ENCODE peak calls at places on chromosomes 16 and 17, in seven cellular contexts. Q, U, V, A, K, D and P are unnamed samples.

GRCh38 chr16:15993946-15994665 is 44.7 kb downstream of the ABCC1 start:
- DNase-seq in Q (no peak), U (no peak), V (no peak), A (no peak), K (no peak), D (no peak), P (no peak)

GRCh38 chr17:78736526-78737079 is 45.5 kb downstream of the CYTH1 start:
- DNase-seq in Q (peak), U (peak), V (no peak), A (peak), K (no peak), D (peak), P (peak)

GRCh38 chr16:72995151-72995881 is 52.6 kb downstream of the ZFHX3 start:
- DNase-seq in Q (no peak), U (peak), V (no peak), A (no peak), K (no peak), D (no peak), P (peak)

GRCh38 chr16:89953671-89954406 is 5.3 kb downstream of the DEF8 start:
- DNase-seq in Q (no peak), U (no peak), V (no peak), A (no peak), K (no peak), D (no peak), P (no peak)

GRCh38 chr17:52157603-52158449 is 688 bp downstream of the CA10 start:
- DNase-seq in Q (no peak), U (peak), V (no peak), A (no peak), K (no peak), D (no peak), P (no peak)

GRCh38 chr16:19410435-19411153 is 7.1 kb upstream of the TMC5 start:
- DNase-seq in Q (no peak), U (peak), V (no peak), A (no peak), K (no peak), D (no peak), P (no peak)

GRCh38 chr17:49029841-49030240 is 32.7 kb downstream of the IGF2BP1 start:
- DNase-seq in Q (no peak), U (no peak), V (no peak), A (no peak), K (no peak), D (no peak), P (no peak)

GRCh38 chr17:17587614-17588336 is 3.7 kb downstream of the PEMT start:
- DNase-seq in Q (no peak), U (no peak), V (no peak), A (peak), K (no peak), D (no peak), P (no peak)

GRCh38 chr17:49979748-49980479 is 10.9 kb downstream of the DLX4 start:
- DNase-seq in Q (no peak), U (no peak), V (no peak), A (no peak), K (no peak), D (no peak), P (no peak)

GRCh38 chr16:51392651-51393187 is 241.6 kb upstream of the SALL1 start:
- DNase-seq in Q (no peak), U (no peak), V (no peak), A (no peak), K (no peak), D (no peak), P (no peak)

GRCh38 chr16:58085584-58086251 is 43.5 kb downstream of the CFAP20 start:
- DNase-seq in Q (no peak), U (no peak), V (no peak), A (no peak), K (no peak), D (no peak), P (no peak)

GRCh38 chr16:49586466-49586865 is 212.9 kb downstream of the C16orf78 start:
- DNase-seq in Q (no peak), U (no peak), V (no peak), A (no peak), K (no peak), D (no peak), P (no peak)

GRCh38 chr16:29804455-29805231 is 1.7 kb upstream of the MAZ start:
- DNase-seq in Q (peak), U (peak), V (no peak), A (peak), K (no peak), D (no peak), P (no peak)

GRCh38 chr16:30112197-30113030 is 923 bp downstream of the GDPD3 start:
- DNase-seq in Q (peak), U (peak), V (no peak), A (peak), K (no peak), D (peak), P (peak)

GRCh38 chr17:69445132-69445531 is 30.6 kb downstream of the MAP2K6 start:
- DNase-seq in Q (no peak), U (no peak), V (no peak), A (no peak), K (no peak), D (no peak), P (no peak)

GRCh38 chr16:2156025-2156848 is 655 bp downstream of the TRAF7 start:
- DNase-seq in Q (peak), U (no peak), V (no peak), A (no peak), K (no peak), D (no peak), P (peak)

GRCh38 chr17:72122668-72123495 is 2.1 kb downstream of the SOX9 start:
- DNase-seq in Q (no peak), U (peak), V (no peak), A (no peak), K (no peak), D (no peak), P (no peak)

GRCh38 chr16:66416981-66417700 is 10.0 kb upstream of the BEAN1 start:
- DNase-seq in Q (no peak), U (no peak), V (no peak), A (no peak), K (no peak), D (no peak), P (no peak)

GRCh38 chr16:27177031-27177774 is 26.1 kb upstream of the KDM8 start:
- DNase-seq in Q (no peak), U (no peak), V (no peak), A (no peak), K (peak), D (no peak), P (no peak)

GRCh38 chr16:85697441-85697840 is 8.7 kb upstream of the GINS2 start:
- DNase-seq in Q (no peak), U (no peak), V (no peak), A (no peak), K (no peak), D (no peak), P (no peak)

GRCh38 chr16:55559233-55559632 is 7.3 kb upstream of the CAPNS2 start:
- DNase-seq in Q (no peak), U (no peak), V (no peak), A (no peak), K (no peak), D (no peak), P (no peak)

GRCh38 chr17:34443832-34444469 is 80.9 kb upstream of the CCL1 start:
- DNase-seq in Q (no peak), U (peak), V (no peak), A (peak), K (no peak), D (no peak), P (no peak)

GRCh38 chr16:81214745-81215166 is 23.7 kb upstream of the BCO1 start:
- DNase-seq in Q (no peak), U (no peak), V (no peak), A (no peak), K (no peak), D (no peak), P (no peak)

GRCh38 chr16:21101631-21102420 is 48.8 kb downstream of the DNAH3 start:
- DNase-seq in Q (no peak), U (peak), V (no peak), A (peak), K (no peak), D (no peak), P (no peak)

GRCh38 chr17:21294321-21295035 is 10.0 kb downstream of the MAP2K3 start:
- DNase-seq in Q (no peak), U (peak), V (no peak), A (no peak), K (no peak), D (no peak), P (no peak)

GRCh38 chr16:30382398-30383015 is at the start of gene SEPTIN1:
- DNase-seq in Q (no peak), U (no peak), V (no peak), A (no peak), K (no peak), D (peak), P (no peak)

GRCh38 chr16:4293822-4294457 is 21.1 kb upstream of the TFAP4 start:
- DNase-seq in Q (no peak), U (peak), V (no peak), A (peak), K (no peak), D (no peak), P (no peak)

GRCh38 chr16:57447142-57447962 is at the start of the genes CIAPIN1 and COQ9:
- DNase-seq in Q (peak), U (peak), V (peak), A (peak), K (peak), D (peak), P (peak)

GRCh38 chr17:30290696-30291570 is 811 bp downstream of the BLMH start:
- DNase-seq in Q (no peak), U (peak), V (no peak), A (peak), K (no peak), D (peak), P (no peak)

GRCh38 chr16:68749424-68749823 is 12.3 kb downstream of the CDH1 start:
- DNase-seq in Q (no peak), U (no peak), V (no peak), A (no peak), K (no peak), D (no peak), P (no peak)
- TF ChIP-seq CTCF in Q (no peak), U (no peak), V (no peak), A (no peak), K (no peak), D (no peak), P (no peak)

GRCh38 chr16:87845213-87845612 is 24.1 kb downstream of the SLC7A5 start:
- DNase-seq in Q (no peak), U (no peak), V (no peak), A (no peak), K (no peak), D (no peak), P (no peak)

GRCh38 chr16:87843678-87844373 is 25.5 kb downstream of the SLC7A5 start:
- DNase-seq in Q (no peak), U (no peak), V (no peak), A (no peak), K (no peak), D (no peak), P (no peak)

GRCh38 chr16:87844809-87845208 is 24.5 kb downstream of the SLC7A5 start:
- DNase-seq in Q (no peak), U (no peak), V (no peak), A (no peak), K (no peak), D (no peak), P (no peak)

GRCh38 chr16:87845807-87846619 is 23.3 kb downstream of the SLC7A5 start:
- DNase-seq in Q (no peak), U (no peak), V (no peak), A (no peak), K (no peak), D (no peak), P (no peak)

GRCh38 chr16:87844374-87844733 is 25.0 kb downstream of the SLC7A5 start:
- DNase-seq in Q (no peak), U (peak), V (no peak), A (no peak), K (no peak), D (no peak), P (no peak)
- TF ChIP-seq CTCF in Q (no peak), U (peak), V (no peak), A (no peak), K (no peak), D (no peak), P (no peak)

GRCh38 chr17:4509402-4509801 is 10.7 kb downstream of the SPNS2 start:
- DNase-seq in Q (no peak), U (no peak), V (no peak), A (no peak), K (no peak), D (peak), P (no peak)
- TF ChIP-seq CTCF in Q (no peak), U (no peak), V (no peak), A (no peak), K (no peak), D (no peak), P (no peak)

GRCh38 chr17:82105882-82106696 is 8.1 kb upstream of the FASN start:
- DNase-seq in Q (peak), U (peak), V (no peak), A (peak), K (no peak), D (peak), P (no peak)

GRCh38 chr17:82108038-82108998 is 10.3 kb upstream of the FASN start:
- DNase-seq in Q (no peak), U (no peak), V (no peak), A (no peak), K (no peak), D (no peak), P (no peak)

GRCh38 chr17:82108999-82109480 is 11.0 kb upstream of the FASN start:
- DNase-seq in Q (no peak), U (no peak), V (no peak), A (no peak), K (no peak), D (no peak), P (no peak)

GRCh38 chr17:82106697-82107305 is 8.8 kb upstream of the FASN start:
- DNase-seq in Q (no peak), U (peak), V (no peak), A (no peak), K (no peak), D (no peak), P (no peak)

GRCh38 chr17:82107341-82107860 is 9.4 kb upstream of the FASN start:
- DNase-seq in Q (no peak), U (peak), V (no peak), A (no peak), K (no peak), D (no peak), P (no peak)
- TF ChIP-seq CTCF in Q (peak), U (peak), V (no peak), A (no peak), K (peak), D (no peak), P (peak)

GRCh38 chr17:19877546-19877945 is 9.8 kb upstream of the ULK2 start:
- DNase-seq in Q (no peak), U (no peak), V (no peak), A (no peak), K (no peak), D (no peak), P (no peak)
- TF ChIP-seq CTCF in Q (no peak), U (no peak), V (no peak), A (no peak), K (no peak), D (no peak), P (no peak)

GRCh38 chr16:28218109-28218508 is 6.3 kb upstream of the XPO6 start:
- DNase-seq in Q (no peak), U (no peak), V (no peak), A (peak), K (no peak), D (peak), P (no peak)
- TF ChIP-seq CTCF in Q (peak), U (peak), V (no peak), A (peak), K (peak), D (peak), P (peak)